ENCODE peak calls at places on chromosomes 2 and 18, in four cellular contexts. R is HepG2, D is GM12878, M is K562. U is an unnamed sample.

GRCh38 chr2:141888987-141889555 is 241.7 kb downstream of the LRP1B start:
- DNase-seq in R (no peak), D (no peak), M (no peak), U (no peak)

GRCh38 chr2:215878476-215879063 is 134.8 kb downstream of the MREG start:
- DNase-seq in R (no peak), D (no peak), M (no peak), U (no peak)

GRCh38 chr2:10832228-10832936 is 19.8 kb upstream of the PDIA6 start:
- DNase-seq in R (peak; percentile 74), D (peak; percentile 12), M (peak; percentile 85), U (peak; percentile 89)

GRCh38 chr2:169131587-169132512 is 62.5 kb downstream of the DHRS9 start:
- DNase-seq in R (peak; percentile 40), D (peak; percentile 15), M (peak; percentile 58), U (no peak)

GRCh38 chr18:67735506-67735905 is 219.0 kb upstream of the DSEL start:
- DNase-seq in R (no peak), D (no peak), M (no peak), U (no peak)

GRCh38 chr2:17328161-17328560 is 190.1 kb downstream of the RAD51AP2 start:
- DNase-seq in R (no peak), D (no peak), M (no peak), U (no peak)

GRCh38 chr2:186068154-186068826 is 329.7 kb downstream of the FSIP2 start:
- DNase-seq in R (peak; percentile 39), D (no peak), M (no peak), U (no peak)

GRCh38 chr18:21194871-21195771 is 46.9 kb upstream of the GREB1L start:
- DNase-seq in R (peak; percentile 24), D (no peak), M (peak; percentile 21), U (no peak)

GRCh38 chr2:157840568-157841156 is 35.5 kb downstream of the ACVR1 start:
- DNase-seq in R (peak; percentile 79), D (no peak), M (no peak), U (peak; percentile 16)

GRCh38 chr2:141900826-141901225 is 230.0 kb downstream of the LRP1B start:
- DNase-seq in R (no peak), D (no peak), M (no peak), U (no peak)

GRCh38 chr18:11040823-11041712 is 108.3 kb downstream of the PIEZO2 start:
- DNase-seq in R (peak; percentile 94), D (no peak), M (peak; percentile 40), U (peak; percentile 60)

DNA sequence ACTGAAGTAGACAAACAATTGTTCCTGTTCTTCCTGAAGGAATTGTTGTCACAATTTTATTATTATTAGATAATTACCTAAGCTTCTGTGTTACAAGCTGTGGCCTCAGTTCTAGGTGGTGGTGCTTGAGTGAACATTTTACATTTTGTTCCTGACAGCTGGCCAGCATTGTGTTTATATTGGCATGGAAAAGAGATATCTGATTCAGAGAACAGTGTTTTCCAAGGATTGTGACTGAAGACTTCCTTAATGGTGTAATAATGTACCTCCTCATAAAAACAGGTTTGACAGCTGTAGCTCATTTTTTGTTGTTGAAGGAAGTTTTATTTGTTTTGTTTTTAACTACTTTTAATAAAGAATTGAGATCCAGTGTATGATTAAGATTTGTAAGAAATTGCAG is 95.2 kb downstream of the EPB41L5 start:
- DNase-seq in R (no peak), D (no peak), M (no peak), U (no peak)
- TF ChIP-seq CREM in R (no peak), D (no peak), M (no peak), U (no peak)

GRCh38 chr2:3705808-3706207 is 2.4 kb downstream of the DCDC2C start:
- DNase-seq in R (no peak), D (no peak), M (no peak), U (no peak)

GRCh38 chr2:3706892-3707291 is 3.5 kb downstream of the DCDC2C start:
- DNase-seq in R (no peak), D (no peak), M (no peak), U (no peak)

GRCh38 chr2:3704647-3705046 is 1.3 kb downstream of the DCDC2C start:
- DNase-seq in R (no peak), D (no peak), M (no peak), U (no peak)

GRCh38 chr2:3703741-3704355 is 473 bp downstream of the DCDC2C start:
- DNase-seq in R (no peak), D (no peak), M (no peak), U (no peak)

GRCh38 chr2:3703236-3703682 is at the start of gene DCDC2C:
- DNase-seq in R (no peak), D (no peak), M (no peak), U (no peak)
- TF ChIP-seq ATF2 in R (no peak), D (no peak), M (no peak), U (no peak)

DNA sequence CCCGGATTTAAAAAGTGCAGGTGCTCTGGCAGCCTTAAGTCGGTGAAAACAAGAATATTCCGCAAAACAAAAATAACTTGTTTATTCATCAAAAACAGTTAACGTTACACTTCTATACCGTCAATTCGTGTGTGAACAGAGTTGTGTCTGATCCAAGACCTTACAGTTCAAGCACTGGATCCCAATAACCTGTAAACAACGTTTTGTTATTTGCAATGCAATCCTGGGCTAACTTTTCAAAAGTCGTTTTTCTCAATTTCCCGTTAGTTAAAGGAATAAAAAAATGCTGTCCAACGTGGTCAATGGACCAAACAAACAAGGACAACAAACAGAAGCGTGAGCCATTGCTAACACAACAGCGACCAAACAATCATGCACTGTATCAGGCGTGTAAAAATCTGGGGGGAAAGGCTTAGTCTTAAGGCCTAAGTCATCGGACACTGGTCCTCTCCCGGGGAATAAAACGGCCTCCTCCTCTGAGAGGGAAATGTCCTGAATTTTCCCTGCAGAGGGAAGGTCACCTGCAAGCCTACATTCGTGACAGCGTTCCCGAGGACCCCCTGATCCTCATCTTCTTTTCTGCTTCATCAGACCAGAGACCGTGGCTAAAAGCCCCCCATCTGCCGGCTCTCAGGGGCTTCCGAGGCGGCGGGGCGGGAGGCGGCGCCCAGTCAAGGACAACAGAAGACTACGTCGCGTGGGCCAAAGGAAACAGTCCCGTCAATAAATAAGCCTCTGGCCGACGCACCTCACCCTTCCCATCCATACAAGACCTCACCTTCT is 490 bp downstream of the NDUFS1 start:
- DNase-seq in R (peak; percentile 41), D (no peak), M (no peak), U (no peak)
- TF ChIP-seq SP1 in R (no peak), D (no peak), M (no peak), U (no peak)

GRCh38 chr18:24112874-24113615 is 25.8 kb upstream of the CABYR start:
- DNase-seq in R (peak; percentile 87), D (no peak), M (no peak), U (no peak)
- TF ChIP-seq CREM in R (no peak), D (no peak), M (no peak), U (no peak)

GRCh38 chr2:152395132-152396024 is 60.4 kb downstream of the FMNL2 start:
- DNase-seq in R (no peak), D (no peak), M (no peak), U (no peak)
- TF ChIP-seq ATF2 in R (no peak), D (no peak), M (no peak), U (no peak)

DNA sequence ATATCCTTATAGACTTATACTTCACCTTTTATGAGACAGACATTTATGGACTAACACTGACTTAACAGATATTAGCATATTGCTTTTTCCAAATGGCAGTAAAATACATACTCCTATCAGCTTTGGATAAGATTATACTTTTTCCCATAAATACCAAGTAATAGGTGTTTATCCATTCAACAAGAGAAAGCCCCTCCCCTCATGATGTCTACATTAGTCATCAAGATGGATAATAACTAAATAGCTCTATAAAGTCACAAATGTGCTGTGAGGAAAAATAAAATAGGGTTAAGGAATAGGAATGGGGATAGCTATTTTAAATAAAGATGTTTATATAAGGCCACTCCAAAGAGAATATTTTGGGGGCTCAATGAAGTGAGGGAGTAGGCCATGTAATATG is 39.4 kb downstream of the CSRNP3 start:
- DNase-seq in R (no peak), D (no peak), M (no peak), U (no peak)
- TF ChIP-seq SP1 in R (no peak), D (no peak), M (no peak), U (no peak)

U was measured in WTC11.